ENCODE peak calls at places on chromosomes 11 and 22, in eight cellular contexts. F is HCT116, Z is H1, N is HL-60, X is transverse colon, T is endothelial cell of umbilical vein, D is suprapubic skin, E is sigmoid colon. O is an unnamed sample.
A peak's percentile ranks its signal among the peaks of the same experiment; 100 is the strongest.

GRCh38 chr22:38310518-38311330 is 6.5 kb downstream of the CSNK1E start:
- DNase-seq in F (no peak), Z (no peak), N (no peak), X (no peak), T (no peak), D (no peak), E (peak; percentile 80), O (no peak)

GRCh38 chr22:41574847-41575381 is 14.1 kb downstream of the CSDC2 start:
- DNase-seq in F (no peak), Z (no peak), N (no peak), X (peak; percentile 44), T (no peak), D (peak; percentile 86), E (peak; percentile 94), O (no peak)

GRCh38 chr11:102453286-102453797 is 777 bp upstream of the TMEM123 start:
- DNase-seq in F (no peak), Z (no peak), N (no peak), X (no peak), T (no peak), D (no peak), E (no peak), O (peak; percentile 51)

GRCh38 chr11:119404872-119405271 is 18.1 kb downstream of the THY1 start:
- DNase-seq in F (no peak), Z (no peak), N (no peak), X (no peak), T (no peak), D (no peak), E (no peak), O (no peak)

GRCh38 chr22:29226246-29226981 is 20.7 kb downstream of the EMID1 start:
- DNase-seq in F (no peak), Z (no peak), N (no peak), X (no peak), T (no peak), D (peak; percentile 50), E (peak; percentile 50), O (no peak)

GRCh38 chr11:120057595-120058581 is 80.0 kb downstream of the TRIM29 start:
- DNase-seq in F (peak; percentile 2), Z (peak; percentile 62), N (no peak), X (peak; percentile 25), T (no peak), D (peak; percentile 46), E (no peak), O (peak; percentile 88)

GRCh38 chr22:40276877-40277823 is 69.2 kb upstream of the ADSL start:
- DNase-seq in F (no peak), Z (no peak), N (no peak), X (no peak), T (peak; percentile 76), D (no peak), E (no peak), O (no peak)

GRCh38 chr22:38974170-38974825 is 7.8 kb upstream of the APOBEC3B start:
- DNase-seq in F (no peak), Z (no peak), N (no peak), X (no peak), T (no peak), D (no peak), E (no peak), O (no peak)

GRCh38 chr22:31288496-31289235 is 3.6 kb downstream of the PIK3IP1 start:
- DNase-seq in F (no peak), Z (no peak), N (no peak), X (no peak), T (no peak), D (no peak), E (peak; percentile 43), O (no peak)

GRCh38 chr11:100403817-100404216 is 283.3 kb upstream of the ARHGAP42 start:
- DNase-seq in F (no peak), Z (no peak), N (no peak), X (no peak), T (no peak), D (no peak), E (no peak), O (peak; percentile 86)

GRCh38 chr11:63979426-63979825 is 5.0 kb downstream of the COX8A start:
- DNase-seq in F (no peak), Z (no peak), N (no peak), X (no peak), T (no peak), D (no peak), E (no peak), O (no peak)

GRCh38 chr22:25630446-25630845 is 66.0 kb downstream of the GRK3 start:
- DNase-seq in F (no peak), Z (no peak), N (no peak), X (no peak), T (no peak), D (no peak), E (no peak), O (peak; percentile 59)

GRCh38 chr11:68954970-68955958 is 25.5 kb downstream of the MRGPRD start:
- DNase-seq in F (no peak), Z (peak; percentile 61), N (peak; percentile 29), X (peak; percentile 77), T (peak; percentile 48), D (no peak), E (peak; percentile 93), O (peak; percentile 47)

GRCh38 chr11:123671534-123671933 is 17.1 kb upstream of the SCN3B start:
- DNase-seq in F (no peak), Z (no peak), N (no peak), X (no peak), T (no peak), D (no peak), E (no peak), O (peak; percentile 23)

GRCh38 chr11:74319139-74319538 is 7.7 kb upstream of the P4HA3 start:
- DNase-seq in F (no peak), Z (no peak), N (no peak), X (no peak), T (peak; percentile 96), D (no peak), E (no peak), O (no peak)

GRCh38 chr22:17808688-17809403 is 34.6 kb upstream of the BID start:
- DNase-seq in F (no peak), Z (no peak), N (no peak), X (no peak), T (no peak), D (no peak), E (no peak), O (no peak)

GRCh38 chr22:44822479-44822878 is 70.1 kb downstream of the ARHGAP8 start:
- DNase-seq in F (no peak), Z (no peak), N (no peak), X (no peak), T (no peak), D (no peak), E (peak; percentile 9), O (no peak)

GRCh38 chr11:66498508-66498907 is 11.9 kb upstream of the BBS1 start:
- DNase-seq in F (no peak), Z (no peak), N (no peak), X (no peak), T (no peak), D (no peak), E (no peak), O (no peak)

GRCh38 chr11:42967653-42968052 is 344.1 kb upstream of the API5 start:
- DNase-seq in F (no peak), Z (no peak), N (no peak), X (no peak), T (no peak), D (no peak), E (no peak), O (no peak)

GRCh38 chr11:70415176-70415575 is 16.8 kb downstream of the CTTN start:
- DNase-seq in F (no peak), Z (no peak), N (no peak), X (no peak), T (no peak), D (no peak), E (no peak), O (no peak)
- TF ChIP-seq POLR2AphosphoS5 in F (no peak), Z (no peak), N (no peak), X (no peak), T (no peak), D (no peak), E (no peak), O (no peak)

GRCh38 chr22:35961480-35961902 is 67.1 kb downstream of the RBFOX2 start:
- DNase-seq in F (no peak), Z (peak; percentile 59), N (no peak), X (no peak), T (peak; percentile 85), D (peak; percentile 67), E (peak; percentile 80), O (peak; percentile 96)

GRCh38 chr22:35963237-35963810 is 65.3 kb downstream of the RBFOX2 start:
- DNase-seq in F (no peak), Z (no peak), N (no peak), X (no peak), T (no peak), D (no peak), E (no peak), O (no peak)

GRCh38 chr22:35967046-35967397 is 61.6 kb downstream of the RBFOX2 start:
- DNase-seq in F (no peak), Z (no peak), N (no peak), X (no peak), T (no peak), D (no peak), E (no peak), O (no peak)

GRCh38 chr22:35970601-35971417 is 57.8 kb downstream of the RBFOX2 start:
- DNase-seq in F (no peak), Z (no peak), N (no peak), X (no peak), T (no peak), D (no peak), E (no peak), O (no peak)

DNA sequence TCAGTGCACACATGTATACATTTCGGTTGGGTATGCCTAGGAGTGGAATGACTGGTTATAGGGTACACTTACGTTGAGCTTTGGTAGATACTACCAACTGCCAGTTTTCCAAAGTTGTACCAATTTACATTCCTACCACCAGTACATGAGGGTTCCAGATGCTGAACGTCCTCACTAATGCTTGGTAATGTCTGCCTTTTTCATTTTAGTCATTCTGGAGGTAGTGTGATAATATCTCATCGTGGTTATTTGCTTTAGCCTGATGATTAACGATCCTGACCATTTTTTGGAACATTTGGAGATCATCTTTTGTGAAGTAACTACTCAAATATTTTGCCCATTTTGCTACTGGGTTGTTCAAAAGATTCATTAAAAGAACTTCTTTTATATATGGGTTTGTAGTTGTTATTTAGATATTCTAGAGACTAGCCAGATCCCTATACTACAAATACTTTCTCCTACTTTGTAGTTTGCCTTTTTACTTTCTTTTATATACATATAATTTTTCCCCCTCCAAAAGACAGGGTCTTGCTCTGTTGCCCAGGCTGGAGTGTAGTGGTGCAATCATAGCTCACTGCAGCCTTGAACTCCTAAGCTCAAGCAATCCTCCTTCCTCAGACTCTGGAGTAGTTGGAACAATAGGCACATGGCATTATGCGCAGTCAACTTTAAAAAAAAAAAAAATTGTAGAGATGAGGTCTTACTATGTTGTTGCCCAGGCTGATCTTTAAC is 62.1 kb downstream of the RBFOX2 start:
- DNase-seq in F (no peak), Z (no peak), N (no peak), X (no peak), T (no peak), D (no peak), E (no peak), O (no peak)
- TF ChIP-seq CTCF in F (no peak), Z (no peak), N (no peak), X (no peak), T (no peak), D (no peak), E (no peak), O (no peak)

GRCh38 chr11:94880216-94880615 is 93.1 kb downstream of the CWC15 start:
- DNase-seq in F (peak; percentile 41), Z (no peak), N (no peak), X (no peak), T (no peak), D (no peak), E (no peak), O (no peak)
- TF ChIP-seq POLR2AphosphoS5 in F (no peak), Z (no peak), N (no peak), X (no peak), T (no peak), D (no peak), E (no peak), O (no peak)

GRCh38 chr11:104175769-104176168 is 11.8 kb upstream of the PDGFD start:
- DNase-seq in F (no peak), Z (no peak), N (no peak), X (no peak), T (no peak), D (no peak), E (no peak), O (no peak)
- TF ChIP-seq CTCF in F (no peak), Z (no peak), N (no peak), X (no peak), T (no peak), D (no peak), E (no peak), O (no peak)